ENCODE peak calls at places on chromosomes 6 and 20, in four cellular contexts. A is T-helper 22 cell; T is Caco-2; X is CD4-positive, alpha-beta T cell. V is an unnamed sample.

GRCh38 chr6:45278367-45278766 is 49.8 kb upstream of the RUNX2 start:
- DNase-seq in A (no peak), T (no peak), X (no peak), V (no peak)

GRCh38 chr6:52227495-52227894 is 16.8 kb downstream of the IL17F start:
- DNase-seq in A (no peak), T (no peak), X (no peak), V (peak; percentile 66)

GRCh38 chr6:148760568-148761531 is 14.0 kb downstream of the UST start:
- DNase-seq in A (peak; percentile 35), T (no peak), X (peak; percentile 17), V (peak; percentile 88)

GRCh38 chr20:41030536-41031242 is 2.1 kb downstream of the TOP1 start:
- DNase-seq in A (no peak), T (no peak), X (no peak), V (no peak)

GRCh38 chr6:97160280-97160679 is 122.7 kb downstream of the MMS22L start:
- DNase-seq in A (no peak), T (no peak), X (no peak), V (no peak)

GRCh38 chr6:168711049-168711640 is 270.2 kb downstream of the SMOC2 start:
- DNase-seq in A (no peak), T (no peak), X (no peak), V (no peak)

GRCh38 chr6:46044876-46045617 is 29.4 kb upstream of the CLIC5 start:
- DNase-seq in A (no peak), T (no peak), X (no peak), V (no peak)

GRCh38 chr20:12883507-12883885 is 125.3 kb upstream of the SPTLC3 start:
- DNase-seq in A (no peak), T (no peak), X (no peak), V (no peak)

GRCh38 chr6:30463651-30464618 is 25.4 kb upstream of the HLA-E start:
- DNase-seq in A (peak; percentile 66), T (no peak), X (peak; percentile 42), V (peak; percentile 53)

GRCh38 chr6:42898891-42899361 is 16.9 kb upstream of the PTCRA start:
- DNase-seq in A (peak; percentile 31), T (peak; percentile 62), X (peak; percentile 50), V (no peak)

GRCh38 chr6:102732908-102733307 is 1339.4 kb downstream of the GRIK2 start:
- DNase-seq in A (no peak), T (no peak), X (no peak), V (no peak)

GRCh38 chr6:46078294-46078693 is 51.5 kb upstream of the ENPP4 start:
- DNase-seq in A (no peak), T (no peak), X (no peak), V (no peak)

GRCh38 chr6:2818593-2818992 is 23.1 kb downstream of the SERPINB1 start:
- DNase-seq in A (no peak), T (no peak), X (no peak), V (no peak)

GRCh38 chr20:47551841-47552240 is 50.2 kb downstream of the NCOA3 start:
- DNase-seq in A (no peak), T (no peak), X (no peak), V (no peak)

V was measured in GM06990.